ENCODE peak calls at places on chromosomes 12 and 14, in five cellular contexts. F is progenitor cell of endocrine pancreas, G is omental fat pad, R is IMR-90, B is foreskin fibroblast. K is an unnamed sample.

GRCh38 chr12:61956545-61956944 is 303.7 kb upstream of the USP15 start:
- DNase-seq in F (no peak), G (no peak), R (no peak), B (no peak), K (peak)

GRCh38 chr12:40010899-40011774 is 94.7 kb downstream of the SLC2A13 start:
- DNase-seq in F (peak), G (no peak), R (peak), B (peak), K (peak)

GRCh38 chr14:73462078-73462715 is 3.9 kb upstream of the NUMB start:
- DNase-seq in F (no peak), G (no peak), R (peak), B (peak), K (no peak)

GRCh38 chr14:54002653-54003052 is 46.0 kb upstream of the BMP4 start:
- DNase-seq in F (no peak), G (no peak), R (peak), B (peak), K (no peak)

GRCh38 chr12:19190292-19191031 is 60.9 kb downstream of the PLEKHA5 start:
- DNase-seq in F (no peak), G (no peak), R (peak), B (peak), K (no peak)

GRCh38 chr12:54036620-54037359 is 3.9 kb downstream of the HOXC5 start:
- DNase-seq in F (no peak), G (no peak), R (no peak), B (peak), K (peak)

GRCh38 chr12:120740871-120741270 is 15.2 kb downstream of the ACADS start:
- DNase-seq in F (no peak), G (no peak), R (no peak), B (no peak), K (no peak)

GRCh38 chr12:70043490-70044138 is 199.6 kb upstream of the CNOT2 start:
- DNase-seq in F (no peak), G (no peak), R (no peak), B (no peak), K (no peak)

GRCh38 chr12:106898001-106898966 is 57.4 kb upstream of the TMEM263 start:
- DNase-seq in F (no peak), G (no peak), R (no peak), B (no peak), K (no peak)

GRCh38 chr12:89622115-89622514 is 86.5 kb downstream of the ATP2B1 start:
- DNase-seq in F (no peak), G (no peak), R (peak), B (no peak), K (no peak)

GRCh38 chr12:1099158-1099557 is 108.1 kb downstream of the ERC1 start:
- DNase-seq in F (no peak), G (no peak), R (no peak), B (no peak), K (peak)

GRCh38 chr14:83433618-83434017 is 1900.0 kb upstream of the SEL1L start:
- DNase-seq in F (no peak), G (no peak), R (peak), B (peak), K (no peak)

GRCh38 chr12:40831916-40832315 is 139.7 kb downstream of the CNTN1 start:
- DNase-seq in F (no peak), G (no peak), R (no peak), B (no peak), K (no peak)

GRCh38 chr12:48105321-48105866 is 485 bp downstream of the SENP1 start:
- DNase-seq in F (no peak), G (no peak), R (peak), B (no peak), K (peak)

GRCh38 chr12:57837779-57838562 is 8.6 kb downstream of the CTDSP2 start:
- DNase-seq in F (no peak), G (no peak), R (peak), B (peak), K (peak)

GRCh38 chr14:53954551-53955233 is 1.9 kb downstream of the BMP4 start:
- DNase-seq in F (no peak), G (no peak), R (peak), B (peak), K (no peak)

GRCh38 chr12:20442322-20442721 is 74.0 kb downstream of the PDE3A start:
- DNase-seq in F (no peak), G (no peak), R (no peak), B (no peak), K (no peak)

GRCh38 chr12:76639646-76640045 is 80.1 kb upstream of the OSBPL8 start:
- DNase-seq in F (no peak), G (no peak), R (no peak), B (no peak), K (no peak)

GRCh38 chr12:44507471-44507870 is 368.6 kb downstream of the NELL2 start:
- DNase-seq in F (no peak), G (no peak), R (no peak), B (no peak), K (no peak)

GRCh38 chr14:25102788-25103187 is 52.8 kb upstream of the STXBP6 start:
- DNase-seq in F (no peak), G (no peak), R (no peak), B (no peak), K (no peak)

GRCh38 chr12:131102991-131103609 is 149.4 kb downstream of the ADGRD1 start:
- DNase-seq in F (no peak), G (peak), R (no peak), B (no peak), K (peak)

GRCh38 chr12:75913502-75914110 is 118.0 kb downstream of the PHLDA1 start:
- DNase-seq in F (no peak), G (no peak), R (no peak), B (no peak), K (no peak)

GRCh38 chr12:63916561-63917476 is 72.3 kb downstream of the SRGAP1 start:
- DNase-seq in F (no peak), G (no peak), R (peak), B (peak), K (no peak)

GRCh38 chr12:115983226-115983798 is 294.2 kb downstream of the MED13L start:
- DNase-seq in F (no peak), G (no peak), R (no peak), B (peak), K (peak)

GRCh38 chr12:114902665-114903393 is 218.9 kb upstream of the TBX3 start:
- DNase-seq in F (no peak), G (no peak), R (peak), B (peak), K (peak)

GRCh38 chr12:66166561-66166960 is 3.2 kb downstream of the TMBIM4 start:
- DNase-seq in F (no peak), G (no peak), R (no peak), B (no peak), K (no peak)

GRCh38 chr14:47917344-47917954 is 242.0 kb upstream of the MDGA2 start:
- DNase-seq in F (peak), G (no peak), R (peak), B (peak), K (peak)

GRCh38 chr14:59020382-59020781 is 168.1 kb upstream of the DAAM1 start:
- DNase-seq in F (no peak), G (no peak), R (peak), B (peak), K (peak)

GRCh38 chr14:75968461-75968860 is 13.3 kb downstream of the TGFB3 start:
- DNase-seq in F (no peak), G (no peak), R (no peak), B (peak), K (no peak)

GRCh38 chr14:90114554-90114953 is 52.8 kb downstream of the KCNK13 start:
- DNase-seq in F (no peak), G (no peak), R (no peak), B (no peak), K (no peak)

GRCh38 chr14:23483216-23483854 is 13.8 kb downstream of the NGDN start:
- DNase-seq in F (peak), G (no peak), R (peak), B (peak), K (peak)
- TF ChIP-seq CTCF in F (peak), G (no peak), R (peak), B (peak), K (peak)

DNA sequence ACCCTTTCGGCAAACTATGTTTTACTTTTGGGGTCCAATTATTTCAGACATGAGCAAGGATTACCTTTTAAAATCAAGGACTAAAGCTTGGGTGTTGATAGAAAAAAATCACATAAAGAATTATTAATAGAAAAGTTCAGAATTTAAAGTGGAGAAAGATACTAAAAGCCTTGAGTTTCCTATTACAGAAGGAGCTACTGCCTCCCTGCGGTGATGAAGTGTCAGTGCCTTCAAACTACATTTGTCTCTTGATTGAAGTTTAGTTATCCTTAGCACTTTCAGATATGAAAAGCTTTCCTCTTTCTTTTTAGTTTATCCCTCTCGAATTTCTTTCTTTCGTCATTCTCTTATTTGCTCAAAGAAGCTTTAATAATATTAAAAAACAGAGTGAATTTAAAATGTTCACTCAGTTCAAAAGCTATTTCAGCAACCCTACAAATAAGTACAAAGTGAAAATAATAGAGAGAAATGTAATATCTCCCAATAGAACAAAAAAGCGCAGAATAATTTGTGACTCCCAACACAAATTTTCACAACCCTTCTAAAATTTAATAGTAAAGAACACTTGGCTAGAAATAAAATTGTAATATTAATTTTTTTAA is 87.6 kb downstream of the SEC23A start:
- DNase-seq in F (no peak), G (no peak), R (peak), B (peak), K (peak)
- TF ChIP-seq CTCF in F (peak), G (no peak), R (peak), B (peak), K (peak)

DNA sequence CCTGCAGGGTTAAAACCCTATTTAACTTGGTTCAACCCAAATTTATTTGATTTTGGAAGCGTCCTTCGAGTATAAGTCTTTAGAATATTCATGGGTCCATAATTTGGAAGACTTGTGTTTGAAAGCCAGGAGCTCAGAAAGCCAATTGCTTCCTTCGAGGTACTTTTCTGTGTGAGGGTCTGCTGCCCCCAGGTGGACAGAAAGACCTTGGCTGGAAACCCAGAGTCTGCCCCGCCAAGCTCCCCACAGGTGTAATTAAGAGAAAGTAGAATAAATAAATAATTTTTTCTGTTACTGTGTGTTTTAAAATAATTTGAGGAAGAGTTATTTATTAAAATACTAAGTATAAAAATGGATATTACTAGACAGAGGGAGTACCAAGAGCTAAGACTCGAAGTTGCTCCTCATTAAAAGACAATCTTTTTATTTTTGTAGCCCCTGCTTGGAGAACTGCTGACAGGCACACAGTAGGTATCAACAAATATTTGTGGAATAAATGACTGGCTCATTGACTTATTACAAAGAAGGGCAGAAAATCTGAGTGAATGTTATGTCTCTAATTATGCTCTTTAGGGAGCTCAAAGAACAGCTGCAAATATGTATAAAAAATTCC is 105.8 kb downstream of the PAH start:
- DNase-seq in F (peak), G (no peak), R (no peak), B (no peak), K (peak)
- TF ChIP-seq CTCF in F (peak), G (no peak), R (peak), B (peak), K (peak)

GRCh38 chr12:6752931-6753771 is at the start of gene MLF2:
- DNase-seq in F (peak), G (peak), R (peak), B (peak), K (peak)
- TF ChIP-seq CTCF in F (peak), G (no peak), R (no peak), B (no peak), K (peak)

DNA sequence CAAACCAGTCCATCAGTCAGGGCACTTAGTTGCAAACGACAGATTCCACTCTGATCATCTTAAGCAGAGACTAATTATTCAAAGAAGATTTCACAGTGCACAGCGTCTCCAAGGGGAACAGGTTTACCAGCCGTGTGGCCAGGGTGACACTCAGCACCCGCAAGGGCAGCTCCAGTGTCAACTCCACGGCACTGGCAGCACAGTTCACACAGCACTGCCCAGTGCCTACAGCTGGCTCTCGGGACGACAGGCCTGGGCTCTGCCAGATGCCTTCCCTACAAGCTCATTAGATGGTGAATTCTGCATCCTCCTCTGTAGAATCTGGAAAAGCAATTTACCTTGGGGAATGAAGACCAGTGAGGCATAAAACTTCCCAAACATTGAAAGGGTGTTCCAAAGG is 4.9 kb downstream of the OR10P1 start:
- DNase-seq in F (no peak), G (no peak), R (no peak), B (no peak), K (no peak)
- TF ChIP-seq CTCF in F (no peak), G (no peak), R (no peak), B (no peak), K (no peak)

K was measured in GM12865.